ENCODE peak calls at places on chromosomes 5 and 9, in seven cellular contexts. A, M, F, Z, J, L and Q are unnamed samples. For H3K36me3, the result is how much of the 10 kb centered on the place peaks cover.

GRCh38 chr9:69430206-69430605 is 105.2 kb downstream of the ENTREP1 start:
- DNase-seq in A (no peak), M (no peak), F (no peak), Z (no peak), J (no peak), L (no peak), Q (no peak)

GRCh38 chr9:115349542-115349941 is 231.6 kb upstream of the TNC start:
- DNase-seq in A (peak), M (no peak), F (no peak), Z (no peak), J (peak), L (no peak), Q (no peak)

GRCh38 chr5:147901555-147901954 is 4.8 kb downstream of the C5orf46 start:
- DNase-seq in A (no peak), M (no peak), F (no peak), Z (no peak), J (peak), L (no peak), Q (no peak)

GRCh38 chr5:157294692-157295091 is 28.8 kb downstream of the CYFIP2 start:
- DNase-seq in A (no peak), M (no peak), F (no peak), Z (no peak), J (no peak), L (no peak), Q (no peak)

GRCh38 chr9:106864533-106865143 is 1.7 kb downstream of the ZNF462 start:
- DNase-seq in A (peak), M (no peak), F (peak), Z (no peak), J (peak), L (no peak), Q (no peak)

GRCh38 chr9:99140685-99141314 is 35.9 kb downstream of the TGFBR1 start:
- DNase-seq in A (peak), M (peak), F (peak), Z (no peak), J (peak), L (no peak), Q (peak)

GRCh38 chr5:39624890-39625289 is 200.1 kb upstream of the DAB2 start:
- DNase-seq in A (no peak), M (no peak), F (peak), Z (no peak), J (no peak), L (no peak), Q (no peak)

GRCh38 chr5:14341571-14342225 is 198.6 kb downstream of the TRIO start:
- DNase-seq in A (no peak), M (no peak), F (no peak), Z (no peak), J (no peak), L (no peak), Q (no peak)

GRCh38 chr5:94461131-94461530 is 157.3 kb downstream of the KIAA0825 start:
- DNase-seq in A (no peak), M (no peak), F (no peak), Z (no peak), J (no peak), L (no peak), Q (no peak)

GRCh38 chr5:95087819-95088317 is 197.0 kb downstream of the MCTP1 start:
- DNase-seq in A (no peak), M (no peak), F (no peak), Z (peak), J (no peak), L (no peak), Q (no peak)

GRCh38 chr9:88559661-88560060 is 24.7 kb downstream of the NXNL2 start:
- DNase-seq in A (peak), M (no peak), F (no peak), Z (no peak), J (peak), L (no peak), Q (no peak)

GRCh38 chr9:6827370-6827949 is 69.7 kb downstream of the KDM4C start:
- DNase-seq in A (peak), M (peak), F (peak), Z (peak), J (peak), L (no peak), Q (peak)

GRCh38 chr5:107383414-107383813 is 287.3 kb downstream of the EFNA5 start:
- DNase-seq in A (no peak), M (no peak), F (no peak), Z (no peak), J (no peak), L (no peak), Q (no peak)

GRCh38 chr9:124017929-124018730 is 6.6 kb downstream of the LHX2 start:
- DNase-seq in A (no peak), M (no peak), F (no peak), Z (no peak), J (no peak), L (no peak), Q (no peak)

GRCh38 chr9:137277329-137278041 is at the start of gene TOR4A:
- DNase-seq in A (peak), M (no peak), F (peak), Z (peak), J (peak), L (peak), Q (no peak)

GRCh38 chr9:137273616-137274320 is 3.8 kb upstream of the TOR4A start:
- DNase-seq in A (no peak), M (no peak), F (no peak), Z (no peak), J (no peak), L (no peak), Q (no peak)

GRCh38 chr9:137275937-137276756 is 1.4 kb upstream of the TOR4A start:
- DNase-seq in A (no peak), M (no peak), F (peak), Z (no peak), J (no peak), L (no peak), Q (no peak)

GRCh38 chr9:137276757-137277328 is 683 bp upstream of the TOR4A start:
- DNase-seq in A (peak), M (no peak), F (peak), Z (no peak), J (peak), L (peak), Q (no peak)

DNA sequence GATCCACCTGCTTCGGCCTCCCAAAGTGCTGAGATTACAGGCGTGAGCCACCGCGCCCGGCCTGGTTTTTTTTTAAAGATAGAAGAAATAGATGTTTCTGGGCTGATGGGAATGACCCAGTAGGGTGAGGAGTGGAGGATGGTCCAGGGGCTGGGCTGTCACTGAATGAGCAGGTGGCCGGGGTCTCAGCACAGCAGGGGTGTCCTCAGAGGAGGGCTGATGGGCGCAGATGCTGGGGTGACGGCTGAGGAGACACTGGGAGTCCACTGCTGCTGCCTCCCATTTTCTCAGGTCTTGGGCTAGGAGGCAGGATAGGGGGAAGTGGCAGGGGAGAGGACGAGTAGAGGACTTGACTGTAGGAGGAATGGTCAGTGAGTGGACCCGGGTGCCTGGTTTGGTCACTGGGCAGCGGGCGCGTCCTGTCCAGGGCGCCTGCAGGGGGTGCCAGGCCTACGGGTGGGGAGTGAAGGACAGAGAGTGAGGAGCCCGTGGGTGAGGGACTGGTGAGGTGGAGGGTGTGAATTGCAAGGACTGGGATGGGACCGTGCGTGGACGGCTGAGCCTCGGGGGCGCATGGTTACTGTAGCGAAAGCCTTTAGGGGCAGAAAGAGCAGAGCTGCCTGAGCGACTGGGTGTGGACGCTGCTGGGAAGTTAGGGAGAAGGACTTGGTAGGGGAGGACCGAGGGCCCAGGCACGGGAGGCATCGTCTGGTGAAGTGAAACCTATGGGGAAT is 2.2 kb upstream of the TOR4A start:
- DNase-seq in A (no peak), M (no peak), F (peak), Z (no peak), J (no peak), L (no peak), Q (no peak)
- H3K36me3 ChIP-seq in A (under half), M (under half), F (under half), Z (under half), J (under half), L (under half), Q (under half)

GRCh38 chr5:110440058-110440457 is 286.4 kb downstream of the TMEM232 start:
- DNase-seq in A (no peak), M (no peak), F (no peak), Z (no peak), J (no peak), L (no peak), Q (no peak)
- H3K4me3 ChIP-seq in A (no peak), M (no peak), F (no peak), Z (no peak), J (no peak), L (no peak), Q (no peak)

DNA sequence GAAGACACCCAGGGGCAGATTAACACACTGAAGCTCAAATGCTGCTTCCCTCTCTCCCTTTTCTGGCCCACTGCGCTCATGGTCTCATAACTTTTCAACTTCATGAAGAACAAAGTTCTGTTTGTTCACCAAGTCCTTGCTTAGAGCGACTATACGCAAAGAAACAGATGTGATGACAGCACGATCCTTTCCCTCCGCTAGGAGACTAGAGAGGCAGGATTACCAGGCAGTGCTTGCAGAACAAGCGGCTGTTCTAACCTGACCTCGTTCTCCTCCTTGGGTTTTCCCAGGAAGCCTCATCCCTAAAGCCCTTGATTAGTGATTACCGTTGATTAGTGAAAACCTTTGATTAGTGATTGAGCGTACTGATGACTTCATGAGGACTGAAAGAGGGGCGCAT is 649.9 kb downstream of the IRX1 start:
- DNase-seq in A (no peak), M (no peak), F (no peak), Z (no peak), J (no peak), L (no peak), Q (no peak)
- H3K36me3 ChIP-seq in A (under half), M (under half), F (under half), Z (under half), J (under half), L (under half), Q (under half)

GRCh38 chr5:125198270-125198974 is 452.0 kb upstream of the ZNF608 start:
- DNase-seq in A (peak), M (no peak), F (peak), Z (no peak), J (peak), L (peak), Q (no peak)

GRCh38 chr5:125199373-125199772 is 452.9 kb upstream of the ZNF608 start:
- DNase-seq in A (no peak), M (no peak), F (no peak), Z (no peak), J (no peak), L (no peak), Q (no peak)

GRCh38 chr5:125200842-125201373 is 454.5 kb upstream of the ZNF608 start:
- DNase-seq in A (no peak), M (no peak), F (no peak), Z (no peak), J (no peak), L (no peak), Q (no peak)

GRCh38 chr5:125202353-125202752 is 455.9 kb upstream of the ZNF608 start:
- DNase-seq in A (no peak), M (no peak), F (no peak), Z (no peak), J (no peak), L (no peak), Q (no peak)

GRCh38 chr5:125199968-125200841 is 453.8 kb upstream of the ZNF608 start:
- DNase-seq in A (peak), M (no peak), F (peak), Z (no peak), J (no peak), L (no peak), Q (no peak)
- H3K4me3 ChIP-seq in A (peak), M (no peak), F (no peak), Z (no peak), J (no peak), L (peak), Q (no peak)

GRCh38 chr9:79889325-79889724 is 317.6 kb downstream of the TLE4 start:
- DNase-seq in A (no peak), M (no peak), F (no peak), Z (no peak), J (no peak), L (no peak), Q (no peak)
- H3K36me3 ChIP-seq in A (under half), M (under half), F (under half), Z (under half), J (under half), L (under half), Q (under half)

GRCh38 chr5:176596689-176597416 is 13.1 kb downstream of the GPRIN1 start:
- DNase-seq in A (peak), M (peak), F (peak), Z (no peak), J (no peak), L (no peak), Q (no peak)
- H3K4me3 ChIP-seq in A (no peak), M (peak), F (no peak), Z (no peak), J (no peak), L (peak), Q (peak)